ENCODE peak calls at places on chromosomes 4 and X, in six cellular contexts. P is tibial artery; Z is heart right ventricle; N is mammary epithelial cell; J is CD8-positive, alpha-beta memory T cell; D is tibial nerve. V is an unnamed sample.
A peak's percentile ranks its signal among the peaks of the same experiment; 100 is the strongest.

GRCh38 chr4:5812506-5813229 is 80.2 kb downstream of the CRMP1 start:
- DNase-seq in D (no peak), Z (peak; percentile 52), J (no peak), N (peak; percentile 55), P (no peak), V (peak; percentile 42)

GRCh38 chr4:143405197-143405730 is 68.6 kb downstream of the GAB1 start:
- DNase-seq in Z (no peak), J (no peak), N (no peak), D (no peak), P (no peak), V (no peak)

GRCh38 chr4:109921384-109921808 is 8.7 kb downstream of the EGF start:
- DNase-seq in N (peak; percentile 80), Z (no peak), D (no peak), J (no peak), P (no peak), V (no peak)

GRCh38 chr4:186981161-186981560 is 257.5 kb upstream of the FAT1 start:
- DNase-seq in P (no peak), J (no peak), Z (no peak), D (no peak), N (no peak), V (no peak)

GRCh38 chrX:16465081-16465876 is 184.7 kb upstream of the S100G start:
- DNase-seq in Z (no peak), J (no peak), D (no peak), N (peak; percentile 19), P (no peak), V (no peak)

GRCh38 chr4:183471960-183472708 is 27.7 kb downstream of the CDKN2AIP start:
- DNase-seq in P (peak; percentile 93), N (peak; percentile 50), Z (peak; percentile 88), J (peak; percentile 80), D (peak; percentile 89), V (peak; percentile 43)

GRCh38 chr4:47612116-47613023 is 127.3 kb downstream of the ATP10D start:
- DNase-seq in J (no peak), D (no peak), N (peak; percentile 12), Z (no peak), P (no peak), V (no peak)

GRCh38 chr4:73662709-73663546 is 42.7 kb upstream of the RASSF6 start:
- DNase-seq in D (no peak), N (peak; percentile 64), P (no peak), Z (no peak), J (no peak), V (no peak)

GRCh38 chrX:96770315-96770714 is 85.7 kb downstream of the DIAPH2 start:
- DNase-seq in D (no peak), N (no peak), Z (no peak), J (no peak), P (no peak), V (no peak)

GRCh38 chrX:50905334-50905733 is 5.2 kb upstream of the BMP15 start:
- DNase-seq in N (peak; percentile 11), J (no peak), P (no peak), Z (no peak), D (no peak), V (no peak)

GRCh38 chr4:157151711-157152110 is 68.8 kb upstream of the GRIA2 start:
- DNase-seq in P (no peak), Z (no peak), N (peak; percentile 6), J (no peak), D (no peak), V (no peak)

GRCh38 chr4:176377705-176378302 is 58.0 kb downstream of the SPCS3 start:
- DNase-seq in D (no peak), N (peak; percentile 41), J (no peak), P (no peak), Z (no peak), V (no peak)

GRCh38 chrX:11632732-11633131 is 33.0 kb downstream of the ARHGAP6 start:
- DNase-seq in N (no peak), Z (no peak), P (no peak), J (no peak), D (no peak), V (no peak)

GRCh38 chrX:140866446-140866845 is 135.9 kb upstream of the SPANXB1 start:
- DNase-seq in D (no peak), J (no peak), Z (no peak), P (no peak), N (no peak), V (no peak)

GRCh38 chr4:175298119-175298518 is 380.0 kb downstream of the ADAM29 start:
- DNase-seq in Z (no peak), N (peak; percentile 23), D (no peak), P (no peak), J (no peak), V (peak; percentile 21)

GRCh38 chr4:113645771-113646455 is 115.6 kb downstream of the CAMK2D start:
- DNase-seq in P (no peak), N (peak; percentile 68), D (no peak), Z (no peak), J (no peak), V (peak; percentile 16)

GRCh38 chr4:91488946-91489345 is 814.8 kb upstream of the GRID2 start:
- DNase-seq in Z (no peak), D (no peak), P (no peak), N (no peak), J (no peak), V (no peak)

GRCh38 chr4:31647776-31648175 is 927.6 kb downstream of the PCDH7 start:
- DNase-seq in Z (no peak), P (no peak), N (peak; percentile 13), J (no peak), D (no peak), V (no peak)

GRCh38 chr4:153537493-153537960 is 71.4 kb downstream of the TMEM131L start:
- DNase-seq in Z (no peak), P (no peak), D (no peak), N (no peak), J (no peak), V (no peak)

GRCh38 chr4:153534792-153535629 is 68.9 kb downstream of the TMEM131L start:
- DNase-seq in Z (no peak), P (no peak), N (no peak), J (no peak), D (no peak), V (no peak)

GRCh38 chr4:153533387-153533786 is 67.2 kb downstream of the TMEM131L start:
- DNase-seq in N (no peak), Z (no peak), D (no peak), J (no peak), P (no peak), V (no peak)

GRCh38 chr4:153538408-153539057 is 72.4 kb downstream of the TMEM131L start:
- DNase-seq in J (no peak), Z (no peak), N (no peak), D (no peak), P (peak; percentile 38), V (no peak)

GRCh38 chr4:153535735-153536494 is 69.8 kb downstream of the TMEM131L start:
- DNase-seq in N (no peak), P (no peak), Z (no peak), J (no peak), D (no peak), V (no peak)
- H3K27ac ChIP-seq in N (no peak overlapping the region), P (peak overlapping the region; percentile 0), Z (no peak overlapping the region), J (no peak overlapping the region), D (no peak overlapping the region), V (no peak overlapping the region)

GRCh38 chr4:107850438-107850837 is 25.7 kb downstream of the SGMS2 start:
- DNase-seq in J (no peak), N (no peak), P (no peak), D (no peak), Z (no peak), V (no peak)

GRCh38 chr4:107855723-107856122 is 31.0 kb downstream of the SGMS2 start:
- DNase-seq in Z (no peak), N (no peak), P (no peak), J (no peak), D (no peak), V (no peak)

GRCh38 chr4:107854326-107855030 is 29.7 kb downstream of the SGMS2 start:
- DNase-seq in Z (no peak), N (no peak), D (no peak), P (no peak), J (no peak), V (no peak)

GRCh38 chr4:107856901-107857300 is 32.2 kb downstream of the SGMS2 start:
- DNase-seq in N (no peak), D (no peak), P (no peak), J (no peak), Z (no peak), V (no peak)

GRCh38 chr4:107853444-107854325 is 29.0 kb downstream of the SGMS2 start:
- DNase-seq in P (no peak), N (no peak), D (no peak), Z (no peak), J (no peak), V (no peak)
- H3K4me3 ChIP-seq in P (no peak overlapping the region), N (no peak overlapping the region), D (peak overlapping the region; percentile 23), Z (peak overlapping the region; percentile 26), J (no peak overlapping the region), V (no peak overlapping the region)

DNA sequence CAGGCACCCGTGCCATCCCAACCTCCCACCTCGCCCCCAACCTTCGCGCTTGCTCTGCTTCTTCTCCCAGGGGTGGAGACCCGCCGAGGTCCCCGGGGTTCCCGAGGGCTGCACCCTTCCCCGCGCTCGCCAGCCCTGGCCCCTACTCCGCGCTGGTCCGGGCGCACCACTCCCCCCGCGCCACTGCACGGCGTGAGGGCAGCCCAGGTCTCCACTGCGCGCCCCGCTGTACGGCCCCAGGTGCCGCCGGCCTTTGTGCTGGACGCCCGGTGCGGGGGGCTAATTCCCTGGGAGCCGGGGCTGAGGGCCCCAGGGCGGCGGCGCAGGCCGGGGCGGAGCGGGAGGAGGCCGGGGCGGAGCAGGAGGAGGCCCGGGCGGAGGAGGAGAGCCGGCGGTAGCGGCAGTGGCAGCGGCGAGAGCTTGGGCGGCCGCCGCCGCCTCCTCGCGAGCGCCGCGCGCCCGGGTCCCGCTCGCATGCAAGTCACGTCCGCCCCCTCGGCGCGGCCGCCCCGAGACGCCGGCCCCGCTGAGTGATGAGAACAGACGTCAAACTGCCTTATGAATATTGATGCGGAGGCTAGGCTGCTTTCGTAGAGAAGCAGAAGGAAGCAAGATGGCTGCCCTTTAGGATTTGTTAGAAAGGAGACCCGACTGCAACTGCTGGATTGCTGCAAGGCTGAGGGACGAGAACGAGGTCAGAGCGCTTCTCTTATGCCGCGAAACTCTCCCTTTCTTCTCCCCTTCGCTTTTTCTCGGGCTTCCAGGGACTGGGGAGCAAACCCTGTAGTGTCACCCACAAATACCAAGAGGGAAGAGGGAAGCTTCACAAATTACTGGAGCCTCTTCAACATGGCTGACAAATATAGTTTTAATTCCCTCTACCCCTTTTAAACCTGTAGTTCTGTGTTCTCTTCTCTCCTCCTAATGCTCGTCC is at the start of gene TET2:
- DNase-seq in D (peak; percentile 55), J (peak; percentile 66), Z (peak; percentile 83), N (peak; percentile 83), P (peak; percentile 83), V (peak; percentile 44)
- H3K27me3 ChIP-seq in D (no peaks in the 10 kb centered on the region), J (no peaks in the 10 kb centered on the region), Z (no peaks in the 10 kb centered on the region), N (no peaks in the 10 kb centered on the region), P (no peaks in the 10 kb centered on the region), V (no peaks in the 10 kb centered on the region)

DNA sequence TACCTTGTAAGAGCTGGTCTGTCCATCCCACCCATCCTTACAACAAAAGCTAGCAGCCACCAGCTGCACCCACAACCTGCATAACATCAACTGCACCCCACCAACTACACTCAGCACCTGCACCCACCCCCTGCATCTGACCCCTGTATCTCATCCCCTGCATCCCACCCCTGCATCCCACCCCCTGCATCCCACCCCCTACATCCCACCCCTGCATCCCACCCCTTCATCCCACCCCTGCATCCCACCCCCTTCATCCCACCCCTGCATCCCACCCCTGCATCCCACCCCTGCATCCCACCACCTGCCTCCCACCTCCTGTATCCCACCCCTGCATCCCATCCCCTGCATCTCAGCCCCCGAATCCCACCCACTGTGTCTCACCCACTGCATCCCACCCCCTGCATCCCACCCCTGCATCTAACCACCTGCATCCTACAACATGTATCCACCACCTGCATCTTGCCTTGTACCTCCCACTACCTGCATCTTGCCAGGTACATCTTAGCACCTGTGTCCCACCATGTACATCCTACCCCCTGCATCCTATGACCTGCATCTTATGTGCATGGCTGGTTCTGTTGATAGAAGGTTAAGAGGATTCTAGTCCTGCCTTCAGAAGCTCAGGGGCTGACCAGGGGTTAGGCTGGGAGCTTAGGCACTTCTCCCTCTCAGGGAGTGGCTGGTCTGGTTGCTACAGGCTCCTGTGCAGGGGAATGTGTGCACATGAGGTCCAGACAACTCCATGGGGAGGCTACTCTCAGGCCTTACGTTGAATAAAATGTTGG is 9.4 kb downstream of the TMEM271 start:
- DNase-seq in D (no peak), N (no peak), P (no peak), J (no peak), Z (no peak), V (no peak)
- H3K27ac ChIP-seq in D (no peak overlapping the region), N (no peak overlapping the region), P (no peak overlapping the region), J (no peak overlapping the region), Z (no peak overlapping the region), V (no peak overlapping the region)

V was measured in AG04450.